ENCODE peak calls at places on chromosome 16, in six cellular contexts. Z is fibroblast of lung, V is fibroblast of pulmonary artery, Q is left ventricle myocardium inferior, H is GM23338, L is heart left ventricle. K is an unnamed sample.
A peak's percentile ranks its signal among the peaks of the same experiment; 100 is the strongest.

GRCh38 chr16:72554935-72555334 is 383.0 kb upstream of the PMFBP1 start:
- DNase-seq in Q (no peak), L (no peak), V (peak; percentile 39), Z (no peak), H (no peak), K (no peak)

GRCh38 chr16:52469775-52470174 is 77.2 kb downstream of the TOX3 start:
- DNase-seq in H (peak; percentile 54), Q (no peak), L (no peak), V (peak; percentile 5), Z (no peak), K (no peak)

GRCh38 chr16:65125871-65126270 is 4.0 kb upstream of the CDH11 start:
- DNase-seq in L (no peak), V (peak; percentile 52), Q (no peak), H (no peak), Z (no peak), K (no peak)

GRCh38 chr16:66845791-66846221 is 1.6 kb downstream of the CA7 start:
- DNase-seq in H (no peak), Z (no peak), V (no peak), L (no peak), Q (no peak), K (no peak)

GRCh38 chr16:13068912-13069583 is 167.7 kb downstream of the SHISA9 start:
- DNase-seq in Z (no peak), L (no peak), V (no peak), Q (no peak), H (no peak), K (no peak)

GRCh38 chr16:73483934-73484712 is 436.2 kb upstream of the ZFHX3 start:
- DNase-seq in Q (no peak), L (no peak), V (no peak), Z (no peak), H (peak; percentile 54), K (no peak)

GRCh38 chr16:53509906-53510703 is 7.1 kb upstream of the AKTIP start:
- DNase-seq in V (peak; percentile 81), Q (peak; percentile 68), L (peak; percentile 70), Z (peak; percentile 71), H (peak; percentile 84), K (peak; percentile 38)

GRCh38 chr16:75550211-75550662 is 5.8 kb downstream of the TMEM231 start:
- DNase-seq in L (peak; percentile 75), Q (no peak), V (peak; percentile 58), H (peak; percentile 89), Z (peak; percentile 26), K (no peak)

GRCh38 chr16:20883554-20884239 is 16.5 kb downstream of the DCUN1D3 start:
- DNase-seq in L (no peak), V (peak; percentile 64), Q (no peak), H (no peak), Z (peak; percentile 42), K (no peak)

GRCh38 chr16:57087003-57087402 is 5.4 kb upstream of the CPNE2 start:
- DNase-seq in L (no peak), Z (no peak), Q (no peak), V (no peak), H (no peak), K (no peak)

GRCh38 chr16:85829751-85830445 is 30.4 kb downstream of the COX4I1 start:
- DNase-seq in H (no peak), Z (no peak), V (no peak), Q (peak; percentile 46), L (peak; percentile 46), K (no peak)

GRCh38 chr16:27169511-27170071 is 33.7 kb upstream of the KDM8 start:
- DNase-seq in Z (peak; percentile 69), H (peak; percentile 31), Q (no peak), L (no peak), V (peak; percentile 81), K (no peak)

GRCh38 chr16:3949946-3950342 is 69.4 kb upstream of the CREBBP start:
- DNase-seq in H (no peak), Q (no peak), Z (no peak), L (no peak), V (no peak), K (no peak)

GRCh38 chr16:64982581-64982980 is 139.3 kb downstream of the CDH11 start:
- DNase-seq in Z (peak; percentile 37), L (no peak), H (no peak), Q (no peak), V (no peak), K (no peak)

GRCh38 chr16:88356727-88357199 is 26.0 kb upstream of the ZNF469 start:
- DNase-seq in V (no peak), Z (no peak), L (no peak), Q (peak; percentile 9), H (no peak), K (no peak)

GRCh38 chr16:53773150-53773846 is 69.3 kb downstream of the FTO start:
- DNase-seq in V (peak; percentile 88), H (peak; percentile 74), Z (peak; percentile 80), Q (no peak), L (peak; percentile 21), K (peak; percentile 45)

GRCh38 chr16:84925773-84926372 is 85.5 kb downstream of the ZDHHC7 start:
- DNase-seq in L (no peak), Q (no peak), H (peak; percentile 35), V (no peak), Z (no peak), K (no peak)

GRCh38 chr16:55989569-55989907 is 114.4 kb upstream of the CES5A start:
- DNase-seq in L (no peak), Q (no peak), Z (no peak), H (no peak), V (no peak), K (no peak)
- H3K4me3 ChIP-seq in L (no peak overlapping the region), Q (no peak overlapping the region), Z (no peak overlapping the region), H (no peak overlapping the region), V (no peak overlapping the region), K (no peak overlapping the region)

GRCh38 chr16:2058901-2059300 is 11.1 kb downstream of the TSC2 start:
- DNase-seq in Q (no peak), Z (no peak), V (no peak), H (no peak), L (no peak), K (no peak)

GRCh38 chr16:2054543-2055245 is 6.9 kb downstream of the TSC2 start:
- DNase-seq in V (no peak), H (no peak), Z (no peak), Q (no peak), L (no peak), K (no peak)

GRCh38 chr16:2056077-2056476 is 8.3 kb downstream of the TSC2 start:
- DNase-seq in H (no peak), L (no peak), V (peak; percentile 13), Z (no peak), Q (no peak), K (no peak)

GRCh38 chr16:2057438-2057837 is 9.7 kb downstream of the TSC2 start:
- DNase-seq in Z (no peak), H (no peak), L (no peak), V (no peak), Q (no peak), K (no peak)

DNA sequence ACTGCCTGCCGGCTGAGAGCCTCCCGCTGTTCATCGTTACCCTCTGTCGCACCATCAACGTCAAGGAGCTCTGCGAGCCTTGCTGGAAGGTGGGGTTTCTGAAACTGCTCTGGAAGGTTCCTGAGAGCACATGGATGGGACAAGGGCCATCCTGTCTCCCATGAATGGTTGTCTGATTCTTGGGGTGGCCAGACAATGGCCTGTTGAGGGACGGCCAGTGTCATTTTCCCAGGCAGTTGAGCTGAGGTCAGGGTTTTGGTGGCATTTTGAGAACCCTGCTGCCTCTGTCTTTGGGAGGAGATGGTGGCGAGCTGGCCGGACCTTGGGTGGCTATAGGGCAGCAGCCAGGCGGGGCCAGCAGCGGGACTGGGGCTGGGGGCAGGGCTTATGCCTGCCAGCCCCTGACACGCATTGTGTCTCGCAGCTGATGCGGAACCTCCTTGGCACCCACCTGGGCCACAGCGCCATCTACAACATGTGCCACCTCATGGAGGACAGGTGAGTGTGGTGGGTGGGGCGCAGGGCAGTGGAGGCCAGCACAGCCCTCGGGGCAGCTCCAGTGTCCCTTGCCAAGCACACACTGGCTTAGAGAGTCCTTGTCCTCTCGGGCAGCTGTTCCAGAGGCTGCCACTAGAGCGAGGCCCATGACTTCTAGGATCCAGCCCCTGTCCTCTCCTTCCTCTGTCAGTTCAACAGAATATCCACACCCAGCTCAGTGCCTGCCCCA is 9.1 kb downstream of the TSC2 start:
- DNase-seq in H (peak; percentile 48), V (peak; percentile 21), Z (no peak), Q (no peak), L (no peak), K (no peak)
- TF ChIP-seq CTCF in H (no peak), V (peak; percentile 25), Z (peak; percentile 16), Q (peak; percentile 23), L (no peak), K (peak; percentile 15)

GRCh38 chr16:58129097-58129936 is at the start of gene CFAP20:
- DNase-seq in L (peak; percentile 99), H (peak; percentile 100), Z (peak; percentile 100), Q (peak; percentile 99), V (peak; percentile 100), K (peak; percentile 99)

GRCh38 chr16:58128721-58129096 is 472 bp downstream of the CFAP20 start:
- DNase-seq in L (no peak), Q (peak; percentile 15), V (no peak), Z (no peak), H (peak; percentile 55), K (no peak)

GRCh38 chr16:58127634-58128033 is 1.5 kb downstream of the CFAP20 start:
- DNase-seq in Q (no peak), Z (no peak), V (no peak), L (no peak), H (no peak), K (no peak)

GRCh38 chr16:58127033-58127556 is 2.1 kb downstream of the CFAP20 start:
- DNase-seq in Q (no peak), Z (peak; percentile 68), H (peak; percentile 52), L (no peak), V (peak; percentile 75), K (peak; percentile 54)

DNA sequence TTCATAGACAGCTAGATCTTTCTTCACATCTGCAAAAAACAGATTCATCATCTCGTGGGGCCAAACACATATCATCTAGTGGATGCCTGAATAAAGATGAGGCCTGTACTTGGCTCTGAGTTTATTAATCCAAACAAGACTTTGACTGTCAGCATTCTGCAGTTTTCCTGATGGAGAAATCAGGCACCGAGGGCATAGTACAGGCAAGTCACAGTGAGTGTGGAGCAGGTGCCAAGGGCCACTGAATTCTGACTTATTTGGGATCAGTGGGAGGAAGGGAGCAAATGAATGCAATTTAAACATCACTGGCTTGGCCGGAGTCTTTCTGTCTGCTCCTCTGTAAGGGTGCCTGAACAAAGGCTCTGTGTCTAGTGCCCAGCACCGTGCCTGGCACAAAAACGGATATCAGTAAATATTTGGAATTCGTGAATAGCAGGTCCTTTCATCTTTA is 975 bp downstream of the CFAP20 start:
- DNase-seq in Z (no peak), H (no peak), L (no peak), V (no peak), Q (no peak), K (no peak)
- H3K4me3 ChIP-seq in Z (peak overlapping the region; percentile 95), H (peak overlapping the region; percentile 83), L (peak overlapping the region; percentile 76), V (peak overlapping the region; percentile 91), Q (peak overlapping the region; percentile 97), K (peak overlapping the region; percentile 88)

DNA sequence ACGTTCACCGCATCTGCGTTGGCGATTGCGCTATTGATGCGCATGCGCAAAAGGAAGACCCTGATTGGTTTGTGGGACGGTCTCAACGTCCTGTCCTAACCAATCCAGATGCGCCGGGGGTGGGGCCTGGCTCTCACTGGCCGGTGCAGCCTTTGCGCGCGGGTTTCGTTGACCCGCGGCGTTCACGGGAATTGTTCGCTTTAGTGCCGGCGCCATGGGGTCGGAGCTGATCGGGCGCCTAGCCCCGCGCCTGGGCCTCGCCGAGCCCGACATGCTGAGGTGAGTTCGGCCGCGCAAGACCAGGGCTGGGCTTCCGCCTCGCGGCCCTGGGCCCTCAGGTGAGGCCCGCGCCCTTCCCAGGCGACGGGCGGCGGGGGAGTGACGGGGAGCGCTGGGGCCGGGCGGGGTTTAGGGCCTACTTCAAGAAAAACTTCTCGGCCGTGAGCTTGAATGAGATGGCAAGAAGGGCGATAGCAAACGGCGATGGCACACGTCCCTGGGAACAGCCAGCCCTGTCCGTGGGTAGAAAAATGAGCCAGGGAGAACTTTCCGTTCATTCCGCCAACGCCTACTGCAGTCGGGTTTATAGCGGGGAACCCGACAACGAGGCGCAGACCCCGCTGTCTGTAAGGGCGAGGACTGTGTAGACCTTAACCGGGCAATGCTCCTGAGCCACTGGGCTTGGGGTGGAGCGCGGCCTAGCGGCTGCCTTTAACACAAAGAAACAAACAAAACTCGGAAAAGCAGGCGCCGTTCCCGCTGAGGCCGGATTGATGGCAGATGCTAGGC is at the start of gene ORC6:
- DNase-seq in H (peak; percentile 98), Z (peak; percentile 97), Q (peak; percentile 98), L (peak; percentile 98), V (peak; percentile 96), K (peak; percentile 37)
- TF ChIP-seq CTCF in H (peak; percentile 55), Z (peak; percentile 55), Q (no peak), L (no peak), V (peak; percentile 60), K (peak; percentile 58)

K was measured in HFF-Myc.